ENCODE peak calls at places on chromosomes 6 and 20, in ten cellular contexts. One of them, this sample, is unnamed.

GRCh38 chr20:23641936-23642751 is 4.4 kb upstream of the CST3 start:
- DNase-seq in cardiac muscle cell: peak; percentile 85
- DNase-seq in neural crest cell: no peak
- DNase-seq in fibroblast of mammary gland: peak; percentile 92
- DNase-seq in lower lobe of right lung: no peak
- DNase-seq in fibroblast of lung: peak; percentile 72
- DNase-seq in body of pancreas: peak; percentile 55
- DNase-seq in cardiac fibroblast: peak; percentile 84
- DNase-seq in Peyer's patch: no peak
- DNase-seq in uterus: no peak
- DNase-seq in this sample: peak; percentile 53

GRCh38 chr6:122653094-122653493 is 42.9 kb downstream of the PKIB start:
- DNase-seq in cardiac muscle cell: no peak
- DNase-seq in neural crest cell: no peak
- DNase-seq in fibroblast of mammary gland: peak; percentile 54
- DNase-seq in lower lobe of right lung: no peak
- DNase-seq in fibroblast of lung: peak; percentile 96
- DNase-seq in body of pancreas: no peak
- DNase-seq in cardiac fibroblast: no peak
- DNase-seq in Peyer's patch: no peak
- DNase-seq in uterus: no peak
- DNase-seq in this sample: peak; percentile 63

GRCh38 chr6:54801669-54802068 is 44.9 kb upstream of the FAM83B start:
- DNase-seq in cardiac muscle cell: peak; percentile 41
- DNase-seq in neural crest cell: no peak
- DNase-seq in fibroblast of mammary gland: peak; percentile 87
- DNase-seq in lower lobe of right lung: no peak
- DNase-seq in fibroblast of lung: peak; percentile 87
- DNase-seq in body of pancreas: no peak
- DNase-seq in cardiac fibroblast: peak; percentile 26
- DNase-seq in Peyer's patch: no peak
- DNase-seq in uterus: no peak
- DNase-seq in this sample: peak; percentile 82

GRCh38 chr6:28747631-28748157 is 176.1 kb downstream of the TRIM27 start:
- DNase-seq in cardiac muscle cell: peak; percentile 60
- DNase-seq in neural crest cell: peak; percentile 5
- DNase-seq in fibroblast of mammary gland: peak; percentile 86
- DNase-seq in lower lobe of right lung: no peak
- DNase-seq in fibroblast of lung: peak; percentile 92
- DNase-seq in body of pancreas: no peak
- DNase-seq in cardiac fibroblast: peak; percentile 61
- DNase-seq in Peyer's patch: no peak
- DNase-seq in uterus: no peak
- DNase-seq in this sample: peak; percentile 55

GRCh38 chr20:9300080-9300479 is 214.3 kb upstream of the LAMP5 start:
- DNase-seq in cardiac muscle cell: no peak
- DNase-seq in neural crest cell: no peak
- DNase-seq in fibroblast of mammary gland: no peak
- DNase-seq in lower lobe of right lung: no peak
- DNase-seq in fibroblast of lung: no peak
- DNase-seq in body of pancreas: no peak
- DNase-seq in cardiac fibroblast: no peak
- DNase-seq in Peyer's patch: no peak
- DNase-seq in uterus: no peak
- DNase-seq in this sample: no peak

GRCh38 chr6:106517699-106518098 is 111.6 kb downstream of the RTN4IP1 start:
- DNase-seq in cardiac muscle cell: no peak
- DNase-seq in neural crest cell: no peak
- DNase-seq in fibroblast of mammary gland: peak; percentile 42
- DNase-seq in lower lobe of right lung: no peak
- DNase-seq in fibroblast of lung: no peak
- DNase-seq in body of pancreas: no peak
- DNase-seq in cardiac fibroblast: no peak
- DNase-seq in Peyer's patch: no peak
- DNase-seq in uterus: no peak
- DNase-seq in this sample: no peak

GRCh38 chr6:137640086-137640485 is 145.9 kb upstream of the OLIG3 start:
- DNase-seq in cardiac muscle cell: no peak
- DNase-seq in neural crest cell: no peak
- DNase-seq in fibroblast of mammary gland: no peak
- DNase-seq in lower lobe of right lung: no peak
- DNase-seq in fibroblast of lung: no peak
- DNase-seq in body of pancreas: no peak
- DNase-seq in cardiac fibroblast: no peak
- DNase-seq in Peyer's patch: no peak
- DNase-seq in uterus: no peak
- DNase-seq in this sample: no peak

GRCh38 chr6:53543341-53544010 is 1.4 kb downstream of the GCLC start:
- DNase-seq in cardiac muscle cell: no peak
- DNase-seq in neural crest cell: no peak
- DNase-seq in fibroblast of mammary gland: no peak
- DNase-seq in lower lobe of right lung: no peak
- DNase-seq in fibroblast of lung: peak; percentile 38
- DNase-seq in body of pancreas: peak; percentile 40
- DNase-seq in cardiac fibroblast: peak; percentile 23
- DNase-seq in Peyer's patch: no peak
- DNase-seq in uterus: no peak
- DNase-seq in this sample: no peak

GRCh38 chr6:134787261-134787871 is 162.5 kb downstream of the ALDH8A1 start:
- DNase-seq in cardiac muscle cell: peak; percentile 36
- DNase-seq in neural crest cell: no peak
- DNase-seq in fibroblast of mammary gland: peak; percentile 75
- DNase-seq in lower lobe of right lung: no peak
- DNase-seq in fibroblast of lung: peak; percentile 80
- DNase-seq in body of pancreas: no peak
- DNase-seq in cardiac fibroblast: peak; percentile 26
- DNase-seq in Peyer's patch: no peak
- DNase-seq in uterus: no peak
- DNase-seq in this sample: peak; percentile 85

GRCh38 chr20:52432740-52433139 is 241.2 kb upstream of the ZFP64 start:
- DNase-seq in cardiac muscle cell: peak; percentile 65
- DNase-seq in neural crest cell: no peak
- DNase-seq in fibroblast of mammary gland: peak; percentile 64
- DNase-seq in lower lobe of right lung: no peak
- DNase-seq in fibroblast of lung: no peak
- DNase-seq in body of pancreas: no peak
- DNase-seq in cardiac fibroblast: peak; percentile 54
- DNase-seq in Peyer's patch: no peak
- DNase-seq in uterus: no peak
- DNase-seq in this sample: no peak

GRCh38 chr20:2333821-2334220 is 38.0 kb downstream of the TGM3 start:
- DNase-seq in cardiac muscle cell: no peak
- DNase-seq in neural crest cell: no peak
- DNase-seq in fibroblast of mammary gland: no peak
- DNase-seq in lower lobe of right lung: no peak
- DNase-seq in fibroblast of lung: no peak
- DNase-seq in body of pancreas: no peak
- DNase-seq in cardiac fibroblast: no peak
- DNase-seq in Peyer's patch: no peak
- DNase-seq in uterus: no peak
- DNase-seq in this sample: no peak

GRCh38 chr6:157982580-157983438 is 1.1 kb downstream of the SYNJ2 start:
- DNase-seq in cardiac muscle cell: peak; percentile 61
- DNase-seq in neural crest cell: no peak
- DNase-seq in fibroblast of mammary gland: peak; percentile 59
- DNase-seq in lower lobe of right lung: no peak
- DNase-seq in fibroblast of lung: peak; percentile 70
- DNase-seq in body of pancreas: peak; percentile 45
- DNase-seq in cardiac fibroblast: peak; percentile 62
- DNase-seq in Peyer's patch: peak; percentile 52
- DNase-seq in uterus: no peak
- DNase-seq in this sample: no peak

GRCh38 chr20:12173333-12173732 is 255.6 kb downstream of the BTBD3 start:
- DNase-seq in cardiac muscle cell: no peak
- DNase-seq in neural crest cell: no peak
- DNase-seq in fibroblast of mammary gland: no peak
- DNase-seq in lower lobe of right lung: no peak
- DNase-seq in fibroblast of lung: no peak
- DNase-seq in body of pancreas: no peak
- DNase-seq in cardiac fibroblast: no peak
- DNase-seq in Peyer's patch: no peak
- DNase-seq in uterus: no peak
- DNase-seq in this sample: no peak

GRCh38 chr6:21396313-21396712 is 197.2 kb upstream of the SOX4 start:
- DNase-seq in cardiac muscle cell: peak; percentile 69
- DNase-seq in neural crest cell: no peak
- DNase-seq in fibroblast of mammary gland: peak; percentile 79
- DNase-seq in lower lobe of right lung: no peak
- DNase-seq in fibroblast of lung: peak; percentile 93
- DNase-seq in body of pancreas: no peak
- DNase-seq in cardiac fibroblast: peak; percentile 24
- DNase-seq in Peyer's patch: no peak
- DNase-seq in uterus: no peak
- DNase-seq in this sample: peak; percentile 39

GRCh38 chr6:75402296-75402695 is 91.3 kb downstream of the FILIP1 start:
- DNase-seq in cardiac muscle cell: no peak
- DNase-seq in neural crest cell: no peak
- DNase-seq in fibroblast of mammary gland: peak; percentile 83
- DNase-seq in lower lobe of right lung: no peak
- DNase-seq in fibroblast of lung: peak; percentile 87
- DNase-seq in body of pancreas: no peak
- DNase-seq in cardiac fibroblast: peak; percentile 33
- DNase-seq in Peyer's patch: no peak
- DNase-seq in uterus: peak; percentile 36
- DNase-seq in this sample: no peak

GRCh38 chr6:117916483-117916882 is 9.4 kb downstream of the SLC35F1 start:
- DNase-seq in cardiac muscle cell: no peak
- DNase-seq in neural crest cell: no peak
- DNase-seq in fibroblast of mammary gland: no peak
- DNase-seq in lower lobe of right lung: no peak
- DNase-seq in fibroblast of lung: no peak
- DNase-seq in body of pancreas: no peak
- DNase-seq in cardiac fibroblast: no peak
- DNase-seq in Peyer's patch: no peak
- DNase-seq in uterus: no peak
- DNase-seq in this sample: no peak
- TF ChIP-seq CTCF in cardiac muscle cell: no peak
- TF ChIP-seq CTCF in neural crest cell: no peak
- TF ChIP-seq CTCF in fibroblast of mammary gland: no peak
- TF ChIP-seq CTCF in lower lobe of right lung: no peak
- TF ChIP-seq CTCF in fibroblast of lung: no peak
- TF ChIP-seq CTCF in body of pancreas: no peak
- TF ChIP-seq CTCF in cardiac fibroblast: no peak
- TF ChIP-seq CTCF in Peyer's patch: no peak
- TF ChIP-seq CTCF in uterus: no peak
- TF ChIP-seq CTCF in this sample: no peak

GRCh38 chr6:41370488-41371111 is 35.2 kb downstream of the NCR2 start:
- DNase-seq in cardiac muscle cell: no peak
- DNase-seq in neural crest cell: no peak
- DNase-seq in fibroblast of mammary gland: no peak
- DNase-seq in lower lobe of right lung: no peak
- DNase-seq in fibroblast of lung: no peak
- DNase-seq in body of pancreas: no peak
- DNase-seq in cardiac fibroblast: no peak
- DNase-seq in Peyer's patch: no peak
- DNase-seq in uterus: no peak
- DNase-seq in this sample: peak; percentile 29

GRCh38 chr6:41366150-41366549 is 30.7 kb downstream of the NCR2 start:
- DNase-seq in cardiac muscle cell: no peak
- DNase-seq in neural crest cell: no peak
- DNase-seq in fibroblast of mammary gland: no peak
- DNase-seq in lower lobe of right lung: no peak
- DNase-seq in fibroblast of lung: no peak
- DNase-seq in body of pancreas: no peak
- DNase-seq in cardiac fibroblast: no peak
- DNase-seq in Peyer's patch: no peak
- DNase-seq in uterus: no peak
- DNase-seq in this sample: no peak

GRCh38 chr6:41367061-41367460 is 31.7 kb downstream of the NCR2 start:
- DNase-seq in cardiac muscle cell: no peak
- DNase-seq in neural crest cell: no peak
- DNase-seq in fibroblast of mammary gland: no peak
- DNase-seq in lower lobe of right lung: no peak
- DNase-seq in fibroblast of lung: no peak
- DNase-seq in body of pancreas: no peak
- DNase-seq in cardiac fibroblast: no peak
- DNase-seq in Peyer's patch: no peak
- DNase-seq in uterus: no peak
- DNase-seq in this sample: no peak

GRCh38 chr6:41371461-41371991 is 36.1 kb downstream of the NCR2 start:
- DNase-seq in cardiac muscle cell: peak; percentile 66
- DNase-seq in neural crest cell: peak; percentile 44
- DNase-seq in fibroblast of mammary gland: peak; percentile 20
- DNase-seq in lower lobe of right lung: no peak
- DNase-seq in fibroblast of lung: peak; percentile 68
- DNase-seq in body of pancreas: peak; percentile 22
- DNase-seq in cardiac fibroblast: peak; percentile 55
- DNase-seq in Peyer's patch: peak; percentile 67
- DNase-seq in uterus: peak; percentile 40
- DNase-seq in this sample: no peak

DNA sequence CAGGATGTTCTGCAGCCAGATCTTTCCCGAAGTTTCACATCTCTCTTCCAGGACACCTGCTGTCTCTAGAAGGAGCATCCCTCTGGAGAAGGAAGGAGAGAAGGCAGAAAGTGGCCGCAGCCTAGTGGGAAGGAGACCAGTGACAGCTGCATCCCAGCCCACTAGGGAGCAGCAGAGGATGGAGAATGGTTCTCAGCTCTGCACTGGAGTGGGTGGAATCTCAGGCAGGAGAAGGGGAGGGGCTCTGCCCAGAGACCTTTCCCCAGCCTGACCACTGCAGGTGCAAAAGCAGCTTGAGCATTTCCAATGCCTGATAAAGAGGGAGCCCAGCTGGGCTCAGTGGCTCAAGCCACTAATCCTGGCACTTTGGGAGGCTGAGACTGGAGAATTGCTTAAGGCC is 32.3 kb downstream of the NCR2 start:
- DNase-seq in cardiac muscle cell: peak; percentile 67
- DNase-seq in neural crest cell: peak; percentile 68
- DNase-seq in fibroblast of mammary gland: peak; percentile 47
- DNase-seq in lower lobe of right lung: no peak
- DNase-seq in fibroblast of lung: peak; percentile 42
- DNase-seq in body of pancreas: peak; percentile 35
- DNase-seq in cardiac fibroblast: peak; percentile 57
- DNase-seq in Peyer's patch: peak; percentile 61
- DNase-seq in uterus: peak; percentile 44
- DNase-seq in this sample: peak; percentile 68
- TF ChIP-seq CTCF in cardiac muscle cell: peak; percentile 76
- TF ChIP-seq CTCF in neural crest cell: peak; percentile 84
- TF ChIP-seq CTCF in fibroblast of mammary gland: peak; percentile 71
- TF ChIP-seq CTCF in lower lobe of right lung: peak; percentile 30
- TF ChIP-seq CTCF in fibroblast of lung: peak; percentile 50
- TF ChIP-seq CTCF in body of pancreas: peak; percentile 43
- TF ChIP-seq CTCF in cardiac fibroblast: peak; percentile 77
- TF ChIP-seq CTCF in Peyer's patch: no peak
- TF ChIP-seq CTCF in uterus: peak; percentile 49
- TF ChIP-seq CTCF in this sample: peak; percentile 50

GRCh38 chr6:160520043-160520904 is 143.8 kb downstream of the LPA start:
- DNase-seq in cardiac muscle cell: peak; percentile 76
- DNase-seq in neural crest cell: peak; percentile 83
- DNase-seq in fibroblast of mammary gland: peak; percentile 58
- DNase-seq in lower lobe of right lung: peak; percentile 78
- DNase-seq in fibroblast of lung: peak; percentile 57
- DNase-seq in body of pancreas: peak; percentile 80
- DNase-seq in cardiac fibroblast: peak; percentile 76
- DNase-seq in Peyer's patch: peak; percentile 86
- DNase-seq in uterus: peak; percentile 82
- DNase-seq in this sample: peak; percentile 74
- TF ChIP-seq CTCF in cardiac muscle cell: no peak
- TF ChIP-seq CTCF in neural crest cell: peak; percentile 45
- TF ChIP-seq CTCF in fibroblast of mammary gland: no peak
- TF ChIP-seq CTCF in lower lobe of right lung: no peak
- TF ChIP-seq CTCF in fibroblast of lung: no peak
- TF ChIP-seq CTCF in body of pancreas: peak; percentile 94
- TF ChIP-seq CTCF in cardiac fibroblast: no peak
- TF ChIP-seq CTCF in Peyer's patch: peak; percentile 4
- TF ChIP-seq CTCF in uterus: no peak
- TF ChIP-seq CTCF in this sample: peak; percentile 61

GRCh38 chr20:57573893-57574292 is 13.0 kb downstream of the PCK1 start:
- DNase-seq in cardiac muscle cell: no peak
- DNase-seq in neural crest cell: no peak
- DNase-seq in fibroblast of mammary gland: no peak
- DNase-seq in lower lobe of right lung: no peak
- DNase-seq in fibroblast of lung: no peak
- DNase-seq in body of pancreas: no peak
- DNase-seq in cardiac fibroblast: no peak
- DNase-seq in Peyer's patch: no peak
- DNase-seq in uterus: no peak
- DNase-seq in this sample: no peak
- TF ChIP-seq CTCF in cardiac muscle cell: no peak
- TF ChIP-seq CTCF in neural crest cell: peak; percentile 46
- TF ChIP-seq CTCF in fibroblast of mammary gland: peak; percentile 9
- TF ChIP-seq CTCF in lower lobe of right lung: peak; percentile 23
- TF ChIP-seq CTCF in fibroblast of lung: no peak
- TF ChIP-seq CTCF in body of pancreas: no peak
- TF ChIP-seq CTCF in cardiac fibroblast: no peak
- TF ChIP-seq CTCF in Peyer's patch: no peak
- TF ChIP-seq CTCF in uterus: no peak
- TF ChIP-seq CTCF in this sample: no peak